ENCODE peak calls at places on chromosomes 11 and 22, in seven cellular contexts. L, G, H, F, T, R and B are unnamed samples.

GRCh38 chr11:134275534-134276395 is at the start of gene GLB1L3:
- DNase-seq in L (peak; percentile 22), G (no peak), H (peak; percentile 56), F (no peak), T (no peak), R (peak; percentile 84), B (peak; percentile 81)

GRCh38 chr11:66912963-66913362 is 45.2 kb downstream of the PC start:
- DNase-seq in L (no peak), G (no peak), H (no peak), F (no peak), T (no peak), R (no peak), B (no peak)

GRCh38 chr22:37260939-37261338 is 16.9 kb upstream of the RAC2 start:
- DNase-seq in L (peak; percentile 56), G (peak; percentile 73), H (peak; percentile 59), F (no peak), T (peak; percentile 36), R (peak; percentile 84), B (peak; percentile 89)

GRCh38 chr11:78630561-78631303 is 56.1 kb upstream of the NARS2 start:
- DNase-seq in L (no peak), G (no peak), H (no peak), F (no peak), T (no peak), R (no peak), B (no peak)

GRCh38 chr11:117068303-117068860 is 29.8 kb downstream of the SIK3 start:
- DNase-seq in L (no peak), G (no peak), H (no peak), F (no peak), T (no peak), R (no peak), B (no peak)

GRCh38 chr11:69703711-69704507 is at the start of gene FGF19:
- DNase-seq in L (no peak), G (no peak), H (no peak), F (no peak), T (no peak), R (peak; percentile 67), B (peak; percentile 72)

GRCh38 chr11:27487706-27488105 is 15.1 kb upstream of the LGR4 start:
- DNase-seq in L (no peak), G (no peak), H (no peak), F (no peak), T (no peak), R (no peak), B (no peak)

GRCh38 chr11:100851129-100851528 is 164.0 kb downstream of the ARHGAP42 start:
- DNase-seq in L (peak; percentile 66), G (no peak), H (no peak), F (no peak), T (no peak), R (no peak), B (no peak)

GRCh38 chr11:72693271-72693968 is 19.2 kb upstream of the PDE2A start:
- DNase-seq in L (no peak), G (no peak), H (peak; percentile 54), F (no peak), T (no peak), R (no peak), B (no peak)
- TF ChIP-seq CTCF in L (no peak), G (no peak), H (no peak), F (no peak), T (no peak), R (no peak), B (no peak)

DNA sequence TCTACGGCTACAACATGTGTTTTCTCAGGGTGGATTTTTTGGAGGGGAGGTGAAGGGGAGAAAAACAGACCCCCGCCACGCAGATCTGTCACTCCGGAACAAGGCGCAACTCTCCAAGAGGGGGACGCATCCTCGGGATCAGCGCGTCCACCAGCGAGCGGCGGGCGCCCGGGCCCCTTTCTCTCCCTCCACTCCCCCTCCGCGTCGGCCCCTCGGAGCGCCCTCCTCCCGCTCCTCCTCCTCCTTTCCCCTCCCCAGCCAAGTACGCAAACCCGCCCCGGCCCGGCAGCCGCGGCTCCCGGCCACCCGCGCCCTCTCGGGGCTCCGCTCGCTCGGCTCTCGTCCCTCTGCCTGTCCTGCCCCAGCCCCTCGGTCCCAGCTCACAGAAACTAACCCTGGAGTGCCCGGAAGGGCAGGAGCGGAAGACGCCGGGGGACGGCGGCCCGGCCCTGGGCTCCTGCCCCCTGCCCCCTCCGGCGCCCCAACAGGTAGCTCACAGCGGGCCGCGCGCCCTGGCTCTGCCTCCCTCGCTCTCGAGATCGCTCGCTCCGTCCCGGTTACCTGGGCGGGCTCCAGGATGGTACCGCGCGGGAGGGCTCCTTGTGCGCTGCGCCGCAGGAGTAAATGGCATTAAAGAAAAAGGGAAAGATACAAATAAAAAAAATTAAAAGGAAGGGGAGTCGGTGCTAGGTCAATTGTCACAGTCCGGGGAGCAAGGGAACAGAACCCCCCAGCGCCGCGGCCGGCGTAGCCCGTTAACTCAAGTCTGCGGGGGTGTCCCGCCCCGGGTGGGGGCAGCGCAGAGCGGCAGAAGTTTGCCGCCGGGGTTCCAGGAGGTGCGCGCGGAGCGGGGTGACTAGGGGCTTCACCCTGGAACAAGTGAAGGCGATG is 131.4 kb upstream of the C11orf58 start:
- DNase-seq in L (peak; percentile 27), G (peak; percentile 55), H (peak; percentile 78), F (peak; percentile 64), T (peak; percentile 75), R (peak; percentile 77), B (peak; percentile 73)
- H3K27me3 ChIP-seq in L (peaks cover 13% of the 10 kb centered on the region), G (peaks cover 94% of the 10 kb centered on the region), H (no peaks in the 10 kb centered on the region), F (peaks cover 72% of the 10 kb centered on the region), T (no peaks in the 10 kb centered on the region), R (peaks cover 53% of the 10 kb centered on the region), B (peaks cover 76% of the 10 kb centered on the region)

DNA sequence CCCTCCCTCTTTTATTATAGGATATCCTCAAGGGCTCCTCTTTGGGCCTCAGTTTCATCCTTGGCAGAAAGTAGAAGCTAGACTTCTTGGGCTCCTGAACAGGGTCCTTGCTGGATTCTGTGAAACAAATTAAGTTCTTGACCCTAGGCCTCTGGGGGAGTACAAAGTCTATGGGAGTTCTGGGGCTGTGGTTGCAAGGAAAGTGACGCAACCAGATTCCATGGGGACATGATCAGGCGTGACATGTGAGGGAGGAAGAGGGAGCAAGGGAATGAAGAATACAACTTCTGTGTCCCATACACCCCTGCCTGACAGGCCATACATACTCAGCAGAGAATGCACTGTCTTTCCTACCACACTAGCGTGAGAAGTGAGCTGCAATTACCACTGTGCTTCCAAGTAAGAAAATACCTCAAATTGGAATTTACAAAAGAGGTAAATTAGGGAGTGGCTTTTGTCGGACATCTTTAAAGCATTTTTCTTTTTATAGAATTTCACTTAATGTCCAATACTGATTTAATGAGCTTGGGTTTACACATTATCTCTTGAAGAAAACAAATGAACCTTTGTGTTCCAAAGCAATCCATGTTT is 38.7 kb downstream of the LIMK2 start:
- DNase-seq in L (no peak), G (no peak), H (no peak), F (no peak), T (no peak), R (no peak), B (no peak)
- H3K4me1 ChIP-seq in L (peaks cover 11% of the 10 kb centered on the region), G (peaks cover 70% of the 10 kb centered on the region), H (peaks cover 37% of the 10 kb centered on the region), F (peaks cover 67% of the 10 kb centered on the region), T (peaks cover 31% of the 10 kb centered on the region), R (peaks cover 49% of the 10 kb centered on the region), B (peaks cover 17% of the 10 kb centered on the region)

DNA sequence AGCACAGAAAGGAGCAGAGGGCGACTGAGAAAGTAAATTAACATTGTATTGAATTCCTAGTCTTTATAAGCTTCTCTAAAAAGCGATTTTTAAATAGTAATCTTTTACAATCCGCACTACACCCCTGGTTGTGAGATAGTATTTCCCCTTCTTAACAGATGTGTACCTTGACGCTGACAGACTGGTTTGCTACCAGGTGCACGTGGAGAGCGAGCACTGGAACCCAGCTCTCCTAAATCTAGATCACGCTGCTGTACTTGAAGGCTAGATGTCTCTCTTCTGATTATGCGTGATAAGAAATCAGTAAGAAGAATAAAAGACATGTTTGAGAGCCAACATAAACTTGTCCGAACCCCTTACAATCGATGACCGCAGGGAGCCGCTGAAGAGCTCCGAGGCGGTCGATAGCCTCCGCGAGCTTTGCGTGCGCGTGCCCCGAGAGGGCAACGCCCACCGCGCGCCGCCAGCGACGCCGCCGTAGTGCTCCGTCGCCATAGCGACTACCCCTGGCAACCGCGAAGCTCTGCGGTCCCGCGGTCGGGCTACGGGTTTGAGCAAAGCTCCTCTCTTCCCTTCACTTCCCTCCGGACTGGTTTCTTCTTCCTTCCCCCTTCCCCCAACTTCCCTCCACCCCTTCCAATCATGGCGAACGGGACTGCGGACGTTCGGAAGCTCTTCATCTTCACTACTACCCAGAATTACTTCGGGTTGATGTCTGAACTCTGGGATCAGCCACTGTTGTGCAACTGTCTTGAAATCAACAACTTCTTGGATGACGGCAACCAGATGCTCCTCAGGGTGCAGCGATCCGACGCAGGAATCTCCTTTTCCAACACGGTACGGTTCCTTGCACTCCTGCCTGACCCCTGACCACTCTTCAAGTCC is at the start of gene DYNC2H1:
- DNase-seq in L (peak; percentile 94), G (peak; percentile 93), H (peak; percentile 93), F (peak; percentile 88), T (peak; percentile 88), R (peak; percentile 90), B (peak; percentile 97)
- TF ChIP-seq CTCF in L (peak; percentile 55), G (peak; percentile 63), H (peak; percentile 53), F (no peak), T (peak; percentile 46), R (peak; percentile 60), B (peak; percentile 20)

DNA sequence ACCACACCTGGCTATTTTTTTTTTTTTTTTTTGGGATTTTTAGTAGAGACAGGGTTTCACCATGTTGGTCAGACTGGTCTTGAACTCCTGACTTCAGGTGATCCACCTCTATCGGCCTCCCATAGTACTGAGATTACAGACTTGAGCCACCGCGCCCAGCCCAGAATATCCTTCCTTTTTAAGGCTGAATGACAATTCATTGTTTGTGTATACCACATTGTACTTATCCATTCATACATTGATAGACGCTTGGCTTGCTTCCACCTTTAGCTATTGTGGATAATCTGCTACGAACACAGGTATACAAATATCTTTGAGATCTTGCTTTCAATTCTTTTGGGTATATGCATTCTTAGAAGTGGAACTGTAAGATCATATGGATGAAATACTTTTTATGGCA is 10.8 kb upstream of the RASSF10 start:
- DNase-seq in L (no peak), G (no peak), H (no peak), F (no peak), T (no peak), R (no peak), B (no peak)
- H3K27me3 ChIP-seq in L (peaks cover 6% of the 10 kb centered on the region), G (no peaks in the 10 kb centered on the region), H (no peaks in the 10 kb centered on the region), F (no peaks in the 10 kb centered on the region), T (no peaks in the 10 kb centered on the region), R (no peaks in the 10 kb centered on the region), B (no peaks in the 10 kb centered on the region)